ENCODE peak calls at places on chromosomes 3 and 15, in seven cellular contexts. W is mucosa of descending colon; K is HCT116; J is sigmoid colon; Y is naive thymus-derived CD4-positive, alpha-beta T cell; D is GM23248; Q is HepG2. X is an unnamed sample. For H3K9me3, the result is how much of the 10 kb centered on the place peaks cover.

GRCh38 chr3:169118666-169119370 is 544.7 kb downstream of the MECOM start:
- DNase-seq in W (no peak), K (no peak), J (no peak), Y (no peak), D (peak), Q (no peak), X (no peak)

GRCh38 chr3:49674491-49674983 is 386 bp downstream of the APEH start:
- DNase-seq in W (peak), K (no peak), J (peak), Y (no peak), D (no peak), Q (no peak), X (no peak)

GRCh38 chr3:19543212-19543841 is 390.7 kb downstream of the EFHB start:
- DNase-seq in W (no peak), K (peak), J (no peak), Y (no peak), D (no peak), Q (peak), X (no peak)

GRCh38 chr3:193813506-193813850 is 220.5 kb downstream of the OPA1 start:
- DNase-seq in W (no peak), K (no peak), J (no peak), Y (no peak), D (no peak), Q (no peak), X (no peak)

GRCh38 chr3:48077835-48078234 is 61.6 kb upstream of the MAP4 start:
- DNase-seq in W (no peak), K (no peak), J (no peak), Y (no peak), D (peak), Q (no peak), X (no peak)

GRCh38 chr15:68482246-68482645 is 50.3 kb upstream of the ITGA11 start:
- DNase-seq in W (no peak), K (no peak), J (no peak), Y (no peak), D (no peak), Q (no peak), X (no peak)

GRCh38 chr3:184651945-184652344 is 59.9 kb downstream of the MAGEF1 start:
- DNase-seq in W (no peak), K (no peak), J (no peak), Y (no peak), D (no peak), Q (no peak), X (no peak)

GRCh38 chr15:69045810-69046209 is 31.3 kb downstream of the NOX5 start:
- DNase-seq in W (no peak), K (no peak), J (no peak), Y (no peak), D (peak), Q (peak), X (no peak)

GRCh38 chr3:48859188-48859587 is 11.5 kb upstream of the PRKAR2A start:
- DNase-seq in W (no peak), K (no peak), J (no peak), Y (no peak), D (no peak), Q (no peak), X (no peak)

GRCh38 chr15:29054171-29055045 is 168.6 kb downstream of the APBA2 start:
- DNase-seq in W (no peak), K (no peak), J (peak), Y (no peak), D (no peak), Q (no peak), X (no peak)

GRCh38 chr3:107650788-107651187 is 128.0 kb downstream of the BBX start:
- DNase-seq in W (no peak), K (no peak), J (no peak), Y (no peak), D (no peak), Q (no peak), X (no peak)

GRCh38 chr3:142958707-142959106 is 4.8 kb downstream of the PAQR9 start:
- DNase-seq in W (no peak), K (peak), J (no peak), Y (no peak), D (peak), Q (no peak), X (no peak)

GRCh38 chr3:16396202-16396601 is 117.3 kb downstream of the RFTN1 start:
- DNase-seq in W (no peak), K (no peak), J (no peak), Y (no peak), D (no peak), Q (no peak), X (no peak)

GRCh38 chr3:190710723-190711122 is 151.8 kb downstream of the GMNC start:
- DNase-seq in W (no peak), K (no peak), J (no peak), Y (no peak), D (no peak), Q (no peak), X (no peak)

DNA sequence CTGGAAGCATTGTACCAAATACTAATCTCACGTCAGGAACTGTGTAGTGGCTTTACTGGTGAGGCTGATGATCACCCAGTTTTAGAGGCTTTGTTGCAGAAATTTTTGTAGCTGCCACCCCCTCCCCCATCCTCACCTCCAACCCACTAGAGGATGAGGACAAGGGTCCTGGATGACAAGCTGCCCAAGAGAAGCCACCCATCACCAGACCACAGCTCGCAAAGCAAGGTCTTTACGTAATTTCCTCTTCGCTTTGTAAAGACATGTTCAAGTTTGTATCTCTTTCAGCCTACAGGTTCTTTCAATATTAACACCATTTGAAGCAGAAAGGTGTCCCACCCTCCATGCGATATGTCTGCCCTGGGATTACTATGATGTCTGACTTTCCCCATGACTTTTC is 74.2 kb downstream of the LDHAL6B start:
- DNase-seq in W (no peak), K (no peak), J (no peak), Y (no peak), D (no peak), Q (no peak), X (no peak)
- H3K9me3 ChIP-seq in W (under half), K (under half), J (under half), Y (under half), D (under half), Q (under half), X (under half)

DNA sequence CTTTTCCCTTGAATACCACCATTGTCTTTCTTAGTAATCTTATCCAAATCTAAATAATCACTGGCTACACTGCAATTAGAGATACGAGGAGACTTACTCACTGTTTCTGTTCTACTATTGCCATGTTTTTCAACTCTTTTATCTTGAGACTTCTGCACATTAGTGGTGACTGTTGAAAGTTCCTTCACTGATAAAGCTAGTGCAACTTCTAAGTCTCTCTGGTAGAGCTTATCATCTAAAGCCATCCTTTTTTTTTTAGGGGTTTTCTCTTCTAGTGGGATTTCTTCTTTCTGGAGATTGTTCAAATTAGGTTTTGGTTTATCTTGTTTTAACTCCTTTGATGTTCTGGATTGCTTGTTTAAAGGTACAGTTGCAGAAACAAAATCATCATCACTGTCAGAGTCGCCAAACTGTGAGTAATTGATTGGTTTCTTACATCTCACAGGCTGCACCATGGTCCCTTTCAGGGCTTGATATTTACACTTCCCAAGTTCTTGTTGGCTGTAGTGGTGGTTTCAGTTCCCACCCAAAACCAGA is 37.7 kb downstream of the NCK1 start:
- DNase-seq in W (no peak), K (no peak), J (no peak), Y (no peak), D (no peak), Q (no peak), X (no peak)
- H3K9me3 ChIP-seq in W (under half), K (under half), J (under half), Y (under half), D (under half), Q (under half), X (under half)

GRCh38 chr15:43008150-43008549 is 87.6 kb upstream of the TTBK2 start:
- DNase-seq in W (no peak), K (no peak), J (no peak), Y (no peak), D (no peak), Q (no peak), X (no peak)

GRCh38 chr15:43007551-43007950 is 87.0 kb upstream of the TTBK2 start:
- DNase-seq in W (no peak), K (no peak), J (no peak), Y (no peak), D (no peak), Q (no peak), X (no peak)

GRCh38 chr15:43006991-43007390 is 86.4 kb upstream of the TTBK2 start:
- DNase-seq in W (no peak), K (no peak), J (no peak), Y (no peak), D (no peak), Q (no peak), X (no peak)

DNA sequence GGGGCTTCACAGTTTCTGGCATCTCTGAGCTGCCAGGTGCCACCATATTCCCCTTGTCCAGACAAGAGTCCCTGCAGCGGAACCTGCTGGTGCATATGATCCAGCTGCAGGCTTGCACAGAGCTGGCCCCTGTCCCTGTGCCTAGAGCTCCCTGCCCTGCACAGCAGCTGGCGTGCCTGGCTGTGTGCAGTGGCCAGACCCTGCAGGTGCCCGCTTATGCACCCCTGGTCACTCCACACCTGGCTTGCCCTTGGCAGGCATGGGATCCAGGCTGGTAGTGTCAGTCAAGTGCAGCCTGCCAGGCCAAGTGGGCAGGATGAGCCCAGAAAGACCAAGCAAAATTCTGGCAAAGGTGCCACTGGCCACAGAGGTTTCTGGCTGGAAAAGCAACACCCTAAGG is 88.6 kb upstream of the TTBK2 start:
- DNase-seq in W (no peak), K (no peak), J (no peak), Y (no peak), D (no peak), Q (no peak), X (no peak)
- H3K9me3 ChIP-seq in W (under half), K (under half), J (under half), Y (under half), D (under half), Q (under half), X (under half)

GRCh38 chr15:90809536-90809935 is 58.9 kb upstream of the FURIN start:
- DNase-seq in W (no peak), K (no peak), J (no peak), Y (no peak), D (no peak), Q (no peak), X (no peak)

GRCh38 chr15:90807074-90807646 is 61.2 kb upstream of the FURIN start:
- DNase-seq in W (no peak), K (no peak), J (no peak), Y (no peak), D (peak), Q (no peak), X (no peak)

GRCh38 chr15:90807687-90808086 is 60.7 kb upstream of the FURIN start:
- DNase-seq in W (no peak), K (no peak), J (no peak), Y (no peak), D (no peak), Q (no peak), X (no peak)

GRCh38 chr15:90810354-90810753 is 58.0 kb upstream of the FURIN start:
- DNase-seq in W (no peak), K (no peak), J (peak), Y (no peak), D (no peak), Q (no peak), X (no peak)

GRCh38 chr15:90808517-90808939 is 59.9 kb upstream of the FURIN start:
- DNase-seq in W (no peak), K (no peak), J (no peak), Y (no peak), D (no peak), Q (no peak), X (no peak)
- H3K9me3 ChIP-seq in W (under half), K (under half), J (under half), Y (under half), D (under half), Q (under half), X (under half)

DNA sequence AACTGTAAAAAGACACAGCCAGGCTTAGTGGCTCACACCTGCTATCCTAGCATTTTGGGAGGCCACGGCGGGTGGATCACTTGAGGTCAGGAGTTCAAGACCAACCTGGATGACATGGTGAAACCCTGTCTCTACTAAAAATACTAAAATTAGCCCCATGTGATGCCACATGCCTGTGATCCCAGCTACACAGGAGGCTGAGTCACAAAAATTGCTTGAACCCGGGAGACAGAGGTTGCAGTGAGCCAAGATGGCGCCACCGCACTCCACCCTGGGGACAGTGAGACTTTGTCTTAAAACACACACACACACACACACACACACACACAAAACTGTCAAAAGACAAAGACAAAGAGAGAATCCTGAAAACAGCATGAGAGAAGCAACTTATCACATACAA is 18.0 kb downstream of the SPCS1 start:
- DNase-seq in W (no peak), K (no peak), J (no peak), Y (no peak), D (no peak), Q (no peak), X (no peak)
- H3K9me3 ChIP-seq in W (under half), K (under half), J (under half), Y (under half), D (under half), Q (under half), X (under half)

GRCh38 chr3:44504566-44504965 is 27.1 kb upstream of the ZNF445 start:
- DNase-seq in W (no peak), K (no peak), J (no peak), Y (no peak), D (no peak), Q (no peak), X (no peak)

GRCh38 chr3:44501971-44502370 is 24.5 kb upstream of the ZNF445 start:
- DNase-seq in W (no peak), K (no peak), J (no peak), Y (no peak), D (no peak), Q (no peak), X (no peak)

GRCh38 chr3:44495636-44496415 is 18.4 kb upstream of the ZNF445 start:
- DNase-seq in W (no peak), K (no peak), J (no peak), Y (no peak), D (no peak), Q (no peak), X (no peak)

GRCh38 chr3:44499149-44499898 is 21.9 kb upstream of the ZNF445 start:
- DNase-seq in W (no peak), K (no peak), J (no peak), Y (no peak), D (no peak), Q (no peak), X (no peak)
- H3K9me3 ChIP-seq in W (half or more), K (under half), J (under half), Y (half or more), D (under half), Q (under half), X (under half)